ENCODE peak calls at places on chromosomes 3 and 15, in four cellular contexts. Z, H, E and W are unnamed samples.

GRCh38 chr3:126264381-126264780 is 84.0 kb upstream of the ALDH1L1 start:
- DNase-seq in H (no peak), Z (no peak), E (no peak), W (no peak)

GRCh38 chr15:95663156-95663831 is 667.2 kb upstream of the NR2F2 start:
- DNase-seq in Z (no peak), H (no peak), E (no peak), W (peak; percentile 66)

GRCh38 chr3:52847726-52848125 is 12.9 kb upstream of the MUSTN1 start:
- DNase-seq in E (no peak), H (no peak), Z (no peak), W (no peak)

GRCh38 chr15:66803182-66803729 is 101.2 kb downstream of the SMAD6 start:
- DNase-seq in E (peak; percentile 85), Z (peak; percentile 89), H (peak; percentile 81), W (peak; percentile 99)

GRCh38 chr3:9797196-9797945 is 4.5 kb downstream of the ARPC4 start:
- DNase-seq in E (no peak), Z (no peak), H (no peak), W (no peak)

GRCh38 chr3:127792664-127793292 is 29.5 kb downstream of the MGLL start:
- DNase-seq in H (peak; percentile 71), E (peak; percentile 75), Z (peak; percentile 53), W (peak; percentile 99)

GRCh38 chr3:180116658-180117057 is 79.9 kb upstream of the PEX5L start:
- DNase-seq in Z (no peak), E (no peak), H (no peak), W (no peak)

GRCh38 chr15:48384616-48385015 is 53.4 kb downstream of the DUT start:
- DNase-seq in E (no peak), Z (no peak), H (no peak), W (no peak)

GRCh38 chr3:150531775-150532174 is 14.5 kb downstream of the SERP1 start:
- DNase-seq in Z (no peak), E (no peak), H (no peak), W (no peak)

GRCh38 chr3:144590854-144591253 is 619.2 kb downstream of the DIPK2A start:
- DNase-seq in Z (no peak), H (no peak), E (no peak), W (peak; percentile 86)

GRCh38 chr3:65438096-65438495 is 600.6 kb downstream of the MAGI1 start:
- DNase-seq in H (no peak), Z (no peak), E (no peak), W (no peak)

GRCh38 chr3:79139395-79140060 is 628.3 kb downstream of the ROBO1 start:
- DNase-seq in H (no peak), E (no peak), Z (no peak), W (no peak)

GRCh38 chr15:35546581-35547381 is 816 bp upstream of the DPH6 start:
- DNase-seq in H (no peak), Z (no peak), E (no peak), W (no peak)

GRCh38 chr3:78165876-78166275 is 1126.0 kb downstream of the ROBO2 start:
- DNase-seq in E (no peak), H (no peak), Z (no peak), W (no peak)

GRCh38 chr15:29805043-29805707 is 17.1 kb downstream of the TJP1 start:
- DNase-seq in H (no peak), Z (no peak), E (peak; percentile 62), W (peak; percentile 91)

GRCh38 chr3:50525987-50526386 is 22.6 kb upstream of the CACNA2D2 start:
- DNase-seq in E (no peak), H (peak; percentile 42), Z (no peak), W (peak; percentile 24)

GRCh38 chr3:60756636-60757035 is 494.6 kb downstream of the FHIT start:
- DNase-seq in Z (no peak), H (no peak), E (no peak), W (peak; percentile 36)

GRCh38 chr3:113697192-113698090 is 999 bp upstream of the USF3 start:
- DNase-seq in H (no peak), E (peak; percentile 47), Z (peak; percentile 27), W (peak; percentile 52)

GRCh38 chr15:31487811-31488436 is 161.3 kb downstream of the KLF13 start:
- DNase-seq in H (no peak), Z (no peak), E (no peak), W (peak; percentile 59)

GRCh38 chr15:69224383-69224782 is 63.9 kb downstream of the GLCE start:
- DNase-seq in H (no peak), E (no peak), Z (no peak), W (peak; percentile 14)

GRCh38 chr3:194739498-194740284 is 54.0 kb downstream of the FAM43A start:
- DNase-seq in Z (no peak), E (no peak), H (no peak), W (no peak)

GRCh38 chr3:148925841-148926240 is 60.7 kb downstream of the CPA3 start:
- DNase-seq in H (no peak), E (no peak), Z (no peak), W (no peak)

GRCh38 chr15:59105839-59106238 is 893 bp downstream of the CCNB2 start:
- DNase-seq in H (no peak), E (no peak), Z (no peak), W (no peak)

GRCh38 chr15:59099162-59099685 is 5.7 kb upstream of the CCNB2 start:
- DNase-seq in Z (no peak), H (no peak), E (no peak), W (no peak)

GRCh38 chr15:59104602-59104911 is 389 bp upstream of the CCNB2 start:
- DNase-seq in H (no peak), E (no peak), Z (no peak), W (no peak)

GRCh38 chr15:59104912-59105732 is at the start of gene CCNB2:
- DNase-seq in H (peak; percentile 83), Z (peak; percentile 78), E (peak; percentile 86), W (peak; percentile 97)
- H3K4me3 ChIP-seq in H (peak within 1 kb of the TSS; percentile 69), Z (peak within 1 kb of the TSS; percentile 51), E (peak within 1 kb of the TSS; percentile 78), W (peak within 1 kb of the TSS; percentile 95)

GRCh38 chr15:75731248-75732100 is 18.8 kb upstream of the CSPG4 start:
- DNase-seq in E (peak; percentile 72), Z (peak; percentile 73), H (peak; percentile 63), W (peak; percentile 75)
- TF ChIP-seq CTCF in E (no peak), Z (no peak), H (no peak), W (no peak)

DNA sequence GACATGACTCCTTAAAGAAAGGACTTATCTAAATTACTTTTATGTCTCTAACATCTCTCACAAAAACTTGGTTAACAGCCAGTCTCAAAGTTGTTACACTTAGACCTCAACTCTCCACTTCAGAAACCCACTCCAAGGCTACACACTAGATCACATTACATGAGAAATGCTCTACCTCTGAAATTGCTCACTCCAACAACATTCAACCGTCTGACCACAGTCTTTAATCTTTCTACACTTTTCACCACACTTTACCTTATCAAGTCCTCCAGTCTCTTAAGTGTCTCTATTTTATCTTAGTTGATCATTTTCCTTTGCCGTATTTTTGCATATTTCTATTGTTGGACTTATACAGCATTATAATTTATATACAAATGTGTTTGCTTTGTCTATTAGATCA is 5.8 kb downstream of the SLC12A6 start:
- DNase-seq in Z (no peak), E (no peak), H (no peak), W (no peak)
- H3K4me3 ChIP-seq in Z (no peak overlapping the region), E (no peak overlapping the region), H (no peak overlapping the region), W (no peak overlapping the region)

DNA sequence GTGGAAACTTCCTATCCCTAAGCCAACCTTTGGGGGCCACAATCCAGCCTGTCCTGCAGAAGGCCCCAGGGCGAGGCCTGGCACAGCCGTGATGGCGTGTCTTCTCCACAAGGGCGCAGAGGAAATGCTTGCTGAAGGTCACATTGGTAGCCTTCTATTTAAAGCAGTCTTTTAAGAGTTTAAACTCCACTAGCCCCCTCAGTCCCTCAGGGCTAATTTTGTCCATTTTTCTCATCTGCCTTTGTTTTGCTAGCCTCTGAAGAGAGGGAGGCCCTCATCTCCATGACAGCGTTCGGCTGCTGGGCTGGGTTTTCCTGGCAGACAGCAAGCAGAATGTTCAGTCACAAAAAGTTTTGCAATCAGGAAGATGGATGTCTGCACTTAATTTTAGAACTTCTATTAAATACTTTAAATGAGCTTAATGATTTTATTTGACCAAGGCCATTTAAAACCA is 40.8 kb downstream of the RARB start:
- DNase-seq in H (peak; percentile 73), E (peak; percentile 72), Z (peak; percentile 80), W (peak; percentile 48)
- TF ChIP-seq CTCF in H (peak; percentile 66), E (peak; percentile 52), Z (peak; percentile 44), W (peak; percentile 8)

DNA sequence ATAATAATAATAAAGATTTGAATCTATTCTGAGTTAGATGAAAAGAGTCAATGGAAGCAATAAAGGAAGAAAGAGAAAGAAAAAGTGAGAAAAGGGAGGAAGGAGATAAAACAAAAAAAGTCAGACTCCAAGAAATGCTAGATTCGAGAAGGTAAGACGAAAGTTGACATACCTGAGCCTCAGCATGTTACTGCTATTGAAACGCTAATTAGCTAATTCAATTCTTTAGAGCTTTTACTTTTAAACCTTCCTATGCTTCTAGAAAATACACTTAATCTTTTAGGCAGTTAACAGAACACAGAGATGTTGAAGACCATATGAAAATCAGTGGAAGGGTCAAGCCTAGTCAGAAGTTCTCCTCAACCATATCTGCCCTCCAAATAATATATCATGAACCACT is 337.2 kb upstream of the ROBO2 start:
- DNase-seq in E (no peak), H (no peak), Z (no peak), W (no peak)
- H3K4me3 ChIP-seq in E (no peak overlapping the region), H (no peak overlapping the region), Z (no peak overlapping the region), W (no peak overlapping the region)

GRCh38 chr15:100832178-100832942 is 47.3 kb upstream of the ALDH1A3 start:
- DNase-seq in E (no peak), Z (no peak), H (no peak), W (no peak)

GRCh38 chr15:100833432-100834389 is 45.9 kb upstream of the ALDH1A3 start:
- DNase-seq in Z (no peak), E (no peak), H (no peak), W (no peak)

GRCh38 chr15:100836501-100836900 is 43.1 kb upstream of the ALDH1A3 start:
- DNase-seq in E (no peak), Z (no peak), H (no peak), W (no peak)

GRCh38 chr15:100834731-100835130 is 44.9 kb upstream of the ALDH1A3 start:
- DNase-seq in H (no peak), Z (no peak), E (no peak), W (no peak)

DNA sequence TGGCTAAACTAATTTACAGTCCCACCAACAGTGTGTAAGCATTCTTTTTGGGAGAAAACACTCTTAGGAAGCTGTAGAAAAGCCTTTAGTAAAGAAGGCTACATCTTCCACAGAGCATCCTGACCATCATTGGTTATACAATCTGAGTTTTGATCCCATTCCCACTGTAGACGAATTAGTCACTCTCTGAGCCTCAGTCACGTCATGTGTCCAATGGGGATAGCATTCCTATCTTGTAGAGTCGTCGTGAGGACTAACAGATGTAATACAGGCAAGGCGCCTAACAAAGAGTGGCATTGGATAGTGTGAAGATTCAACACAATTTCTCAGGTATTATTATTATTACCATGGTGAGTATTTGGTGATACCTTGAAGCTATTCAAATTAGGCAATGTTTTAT is 44.0 kb upstream of the ALDH1A3 start:
- DNase-seq in E (no peak), H (no peak), Z (no peak), W (no peak)
- TF ChIP-seq CTCF in E (no peak), H (no peak), Z (no peak), W (no peak)